ENCODE peak calls at places on chromosome 12, in five cellular contexts. G is natural killer cell, M is activated T-cell treated with anti-CD3 and anti-CD28 coated beads for 1 hour, Z is HEK293T, C is mucosa of gallbladder. D is an unnamed sample.
A peak's percentile ranks its signal among the peaks of the same experiment; 100 is the strongest.

GRCh38 chr12:53205747-53206146 is 1.3 kb downstream of the ITGB7 start:
- DNase-seq in G (peak; percentile 50), C (no peak), Z (no peak), M (peak; percentile 35), D (peak; percentile 97)

GRCh38 chr12:83389237-83389996 is 702.7 kb downstream of the TMTC2 start:
- DNase-seq in C (peak; percentile 20), G (no peak), M (no peak), Z (peak; percentile 24), D (no peak)

GRCh38 chr12:122947352-122947792 is 18.9 kb downstream of the ABCB9 start:
- DNase-seq in Z (no peak), M (no peak), G (peak; percentile 28), C (peak; percentile 53), D (no peak)

GRCh38 chr12:6180300-6181051 is 19.7 kb upstream of the CD9 start:
- DNase-seq in C (peak; percentile 65), G (no peak), Z (no peak), M (no peak), D (peak; percentile 62)

GRCh38 chr12:63944586-63945228 is 100.2 kb downstream of the SRGAP1 start:
- DNase-seq in Z (no peak), C (no peak), G (no peak), M (no peak), D (no peak)

GRCh38 chr12:10771132-10771733 is 31.2 kb downstream of the TAS2R7 start:
- DNase-seq in G (no peak), C (no peak), M (no peak), Z (peak; percentile 22), D (peak; percentile 48)

GRCh38 chr12:9327307-9327706 is 119.1 kb upstream of the PZP start:
- DNase-seq in Z (no peak), M (no peak), C (no peak), G (no peak), D (no peak)

GRCh38 chr12:10562306-10562933 is 51.0 kb downstream of the MAGOHB start:
- DNase-seq in M (no peak), Z (peak; percentile 23), C (peak; percentile 36), G (no peak), D (peak; percentile 37)

GRCh38 chr12:57887631-57888406 is 41.3 kb upstream of the CTDSP2 start:
- DNase-seq in C (no peak), Z (no peak), G (no peak), M (no peak), D (peak; percentile 51)

GRCh38 chr12:180445-180844 is 33.5 kb downstream of the SLC6A12 start:
- DNase-seq in M (no peak), Z (no peak), G (peak; percentile 27), C (peak; percentile 54), D (no peak)

GRCh38 chr12:2877959-2878732 is 1.1 kb downstream of the RHNO1 start:
- DNase-seq in G (no peak), Z (no peak), M (no peak), C (no peak), D (peak; percentile 24)

GRCh38 chr12:19938031-19938430 is 430.3 kb upstream of the PDE3A start:
- DNase-seq in C (no peak), G (no peak), Z (no peak), M (no peak), D (no peak)

GRCh38 chr12:109727039-109727723 is 13.6 kb downstream of the FAM222A start:
- DNase-seq in Z (no peak), G (no peak), C (no peak), M (no peak), D (no peak)

GRCh38 chr12:119770146-119770545 is 102.2 kb downstream of the PRKAB1 start:
- DNase-seq in M (no peak), C (no peak), Z (no peak), G (no peak), D (no peak)

GRCh38 chr12:89690925-89691324 is 17.7 kb downstream of the ATP2B1 start:
- DNase-seq in M (no peak), Z (no peak), G (no peak), C (no peak), D (no peak)

GRCh38 chr12:52975204-52975603 is 26.3 kb downstream of the KRT18 start:
- DNase-seq in M (no peak), Z (no peak), G (no peak), C (no peak), D (peak; percentile 36)

GRCh38 chr12:90233168-90234100 is 524.8 kb upstream of the ATP2B1 start:
- DNase-seq in Z (no peak), M (no peak), C (no peak), G (no peak), D (peak; percentile 30)

GRCh38 chr12:3089588-3089987 is 12.4 kb downstream of the TSPAN9 start:
- DNase-seq in Z (no peak), G (no peak), C (no peak), M (no peak), D (no peak)

GRCh38 chr12:53200458-53201169 is 6.4 kb downstream of the ITGB7 start:
- DNase-seq in M (no peak), Z (no peak), G (no peak), C (no peak), D (no peak)

GRCh38 chr12:106586803-106587684 is 4.2 kb downstream of the RFX4 start:
- DNase-seq in C (no peak), M (no peak), Z (no peak), G (no peak), D (no peak)

GRCh38 chr12:95096378-95096777 is 23.0 kb upstream of the NR2C1 start:
- DNase-seq in C (no peak), G (no peak), M (no peak), Z (no peak), D (no peak)

GRCh38 chr12:1628671-1629337 is at the start of gene WNT5B:
- DNase-seq in C (no peak), Z (no peak), M (no peak), G (no peak), D (no peak)

GRCh38 chr12:121344506-121344905 is 7.7 kb downstream of the ANAPC5 start:
- DNase-seq in Z (no peak), C (no peak), M (no peak), G (no peak), D (no peak)

GRCh38 chr12:55829967-55830600 is 697 bp upstream of the DNAJC14 start:
- DNase-seq in Z (no peak), M (peak; percentile 14), C (no peak), G (peak; percentile 28), D (no peak)

GRCh38 chr12:15712823-15713663 is 76.1 kb downstream of the EPS8 start:
- DNase-seq in Z (no peak), M (no peak), C (peak; percentile 84), G (no peak), D (no peak)

GRCh38 chr12:109709401-109710278 is 4.0 kb upstream of the FAM222A start:
- DNase-seq in G (no peak), Z (no peak), C (no peak), M (no peak), D (no peak)